ENCODE peak calls at places on chromosomes 5 and 9, in eight cellular contexts. One of them, this sample, is unnamed. For H3K4me1, the result is how much of the 10 kb centered on the place peaks cover.

GRCh38 chr9:23820731-23821399 is 5.2 kb downstream of the ELAVL2 start:
- DNase-seq in CD4-positive, alpha-beta memory T cell: no peak
- DNase-seq in CD8-positive, alpha-beta T cell: no peak
- DNase-seq in adrenal gland: no peak
- DNase-seq in neuronal stem cell: no peak
- DNase-seq in SK-N-SH: peak
- DNase-seq in esophagus squamous epithelium: no peak
- DNase-seq in A549: no peak
- DNase-seq in this sample: no peak

GRCh38 chr5:178784391-178784790 is 53.9 kb upstream of the ZNF354A start:
- DNase-seq in SK-N-SH: no peak
- DNase-seq in CD4-positive, alpha-beta memory T cell: no peak
- DNase-seq in CD8-positive, alpha-beta T cell: no peak
- DNase-seq in A549: no peak
- DNase-seq in neuronal stem cell: no peak
- DNase-seq in adrenal gland: no peak
- DNase-seq in esophagus squamous epithelium: no peak
- DNase-seq in this sample: no peak

GRCh38 chr5:10705736-10706135 is 55.3 kb downstream of the DAP start:
- DNase-seq in neuronal stem cell: no peak
- DNase-seq in CD8-positive, alpha-beta T cell: no peak
- DNase-seq in CD4-positive, alpha-beta memory T cell: no peak
- DNase-seq in A549: no peak
- DNase-seq in esophagus squamous epithelium: no peak
- DNase-seq in adrenal gland: no peak
- DNase-seq in SK-N-SH: no peak
- DNase-seq in this sample: no peak

GRCh38 chr5:157918811-157919742 is 60.1 kb upstream of the CLINT1 start:
- DNase-seq in adrenal gland: no peak
- DNase-seq in CD4-positive, alpha-beta memory T cell: peak
- DNase-seq in esophagus squamous epithelium: no peak
- DNase-seq in CD8-positive, alpha-beta T cell: peak
- DNase-seq in SK-N-SH: no peak
- DNase-seq in A549: no peak
- DNase-seq in neuronal stem cell: no peak
- DNase-seq in this sample: no peak

GRCh38 chr9:114883709-114884108 is 46.7 kb downstream of the TNFSF8 start:
- DNase-seq in CD8-positive, alpha-beta T cell: no peak
- DNase-seq in SK-N-SH: no peak
- DNase-seq in A549: no peak
- DNase-seq in adrenal gland: no peak
- DNase-seq in CD4-positive, alpha-beta memory T cell: no peak
- DNase-seq in esophagus squamous epithelium: no peak
- DNase-seq in neuronal stem cell: no peak
- DNase-seq in this sample: no peak

GRCh38 chr5:56456002-56456401 is 222.9 kb upstream of the ANKRD55 start:
- DNase-seq in SK-N-SH: no peak
- DNase-seq in neuronal stem cell: no peak
- DNase-seq in esophagus squamous epithelium: no peak
- DNase-seq in CD8-positive, alpha-beta T cell: no peak
- DNase-seq in adrenal gland: no peak
- DNase-seq in A549: no peak
- DNase-seq in CD4-positive, alpha-beta memory T cell: no peak
- DNase-seq in this sample: no peak

GRCh38 chr9:70411930-70412677 is 2.4 kb downstream of the KLF9 start:
- DNase-seq in esophagus squamous epithelium: peak
- DNase-seq in A549: no peak
- DNase-seq in CD4-positive, alpha-beta memory T cell: peak
- DNase-seq in neuronal stem cell: no peak
- DNase-seq in adrenal gland: peak
- DNase-seq in SK-N-SH: peak
- DNase-seq in CD8-positive, alpha-beta T cell: peak
- DNase-seq in this sample: peak

GRCh38 chr5:157473383-157474370 is 13.7 kb downstream of the NIPAL4 start:
- DNase-seq in CD4-positive, alpha-beta memory T cell: no peak
- DNase-seq in esophagus squamous epithelium: no peak
- DNase-seq in adrenal gland: no peak
- DNase-seq in neuronal stem cell: no peak
- DNase-seq in A549: no peak
- DNase-seq in SK-N-SH: no peak
- DNase-seq in CD8-positive, alpha-beta T cell: no peak
- DNase-seq in this sample: no peak

GRCh38 chr5:98927988-98928801 is 612 bp downstream of the CHD1 start:
- DNase-seq in CD8-positive, alpha-beta T cell: peak
- DNase-seq in CD4-positive, alpha-beta memory T cell: no peak
- DNase-seq in esophagus squamous epithelium: peak
- DNase-seq in adrenal gland: peak
- DNase-seq in neuronal stem cell: peak
- DNase-seq in SK-N-SH: peak
- DNase-seq in A549: peak
- DNase-seq in this sample: peak

GRCh38 chr9:70746760-70747159 is 332.3 kb upstream of the KLF9 start:
- DNase-seq in CD4-positive, alpha-beta memory T cell: no peak
- DNase-seq in esophagus squamous epithelium: no peak
- DNase-seq in SK-N-SH: no peak
- DNase-seq in neuronal stem cell: no peak
- DNase-seq in A549: no peak
- DNase-seq in CD8-positive, alpha-beta T cell: no peak
- DNase-seq in adrenal gland: no peak
- DNase-seq in this sample: no peak

GRCh38 chr9:117737721-117738226 is 33.6 kb downstream of the TLR4 start:
- DNase-seq in A549: no peak
- DNase-seq in adrenal gland: peak
- DNase-seq in neuronal stem cell: no peak
- DNase-seq in CD8-positive, alpha-beta T cell: no peak
- DNase-seq in esophagus squamous epithelium: no peak
- DNase-seq in CD4-positive, alpha-beta memory T cell: no peak
- DNase-seq in SK-N-SH: no peak
- DNase-seq in this sample: no peak

GRCh38 chr9:121326130-121326838 is 43.8 kb downstream of the STOM start:
- DNase-seq in CD4-positive, alpha-beta memory T cell: no peak
- DNase-seq in esophagus squamous epithelium: no peak
- DNase-seq in A549: no peak
- DNase-seq in CD8-positive, alpha-beta T cell: no peak
- DNase-seq in neuronal stem cell: peak
- DNase-seq in SK-N-SH: no peak
- DNase-seq in adrenal gland: peak
- DNase-seq in this sample: no peak

GRCh38 chr9:95268681-95269080 is 48.8 kb downstream of the FANCC start:
- DNase-seq in SK-N-SH: peak
- DNase-seq in CD8-positive, alpha-beta T cell: no peak
- DNase-seq in esophagus squamous epithelium: no peak
- DNase-seq in neuronal stem cell: no peak
- DNase-seq in A549: peak
- DNase-seq in CD4-positive, alpha-beta memory T cell: no peak
- DNase-seq in adrenal gland: peak
- DNase-seq in this sample: no peak

GRCh38 chr5:102638912-102639652 is 116.0 kb upstream of the PAM start:
- DNase-seq in neuronal stem cell: no peak
- DNase-seq in A549: no peak
- DNase-seq in SK-N-SH: no peak
- DNase-seq in adrenal gland: no peak
- DNase-seq in CD8-positive, alpha-beta T cell: no peak
- DNase-seq in CD4-positive, alpha-beta memory T cell: no peak
- DNase-seq in esophagus squamous epithelium: no peak
- DNase-seq in this sample: no peak

GRCh38 chr5:132233081-132233480 is 5.4 kb upstream of the P4HA2 start:
- DNase-seq in CD8-positive, alpha-beta T cell: no peak
- DNase-seq in A549: no peak
- DNase-seq in CD4-positive, alpha-beta memory T cell: no peak
- DNase-seq in neuronal stem cell: no peak
- DNase-seq in adrenal gland: peak
- DNase-seq in esophagus squamous epithelium: no peak
- DNase-seq in SK-N-SH: no peak
- DNase-seq in this sample: no peak

GRCh38 chr9:3880851-3881250 is 355.1 kb upstream of the RFX3 start:
- DNase-seq in CD4-positive, alpha-beta memory T cell: no peak
- DNase-seq in SK-N-SH: no peak
- DNase-seq in esophagus squamous epithelium: no peak
- DNase-seq in CD8-positive, alpha-beta T cell: no peak
- DNase-seq in neuronal stem cell: no peak
- DNase-seq in A549: no peak
- DNase-seq in adrenal gland: no peak
- DNase-seq in this sample: no peak

GRCh38 chr9:81424431-81424830 is 264.9 kb downstream of the TLE1 start:
- DNase-seq in SK-N-SH: no peak
- DNase-seq in adrenal gland: no peak
- DNase-seq in esophagus squamous epithelium: no peak
- DNase-seq in CD4-positive, alpha-beta memory T cell: no peak
- DNase-seq in A549: no peak
- DNase-seq in neuronal stem cell: no peak
- DNase-seq in CD8-positive, alpha-beta T cell: no peak
- DNase-seq in this sample: no peak

GRCh38 chr5:27682600-27682999 is 644.2 kb upstream of the CDH9 start:
- DNase-seq in neuronal stem cell: no peak
- DNase-seq in A549: no peak
- DNase-seq in SK-N-SH: no peak
- DNase-seq in CD4-positive, alpha-beta memory T cell: no peak
- DNase-seq in CD8-positive, alpha-beta T cell: no peak
- DNase-seq in esophagus squamous epithelium: no peak
- DNase-seq in adrenal gland: no peak
- DNase-seq in this sample: no peak

GRCh38 chr9:135088979-135089847 is 1.7 kb downstream of the OLFM1 start:
- DNase-seq in neuronal stem cell: no peak
- DNase-seq in A549: no peak
- DNase-seq in SK-N-SH: no peak
- DNase-seq in esophagus squamous epithelium: no peak
- DNase-seq in CD4-positive, alpha-beta memory T cell: no peak
- DNase-seq in adrenal gland: no peak
- DNase-seq in CD8-positive, alpha-beta T cell: no peak
- DNase-seq in this sample: no peak

GRCh38 chr5:139141841-139142240 is 56.3 kb downstream of the SIL1 start:
- DNase-seq in esophagus squamous epithelium: no peak
- DNase-seq in CD8-positive, alpha-beta T cell: no peak
- DNase-seq in A549: no peak
- DNase-seq in CD4-positive, alpha-beta memory T cell: no peak
- DNase-seq in SK-N-SH: no peak
- DNase-seq in neuronal stem cell: no peak
- DNase-seq in adrenal gland: peak
- DNase-seq in this sample: no peak
- H3K27ac ChIP-seq in esophagus squamous epithelium: peak
- H3K27ac ChIP-seq in CD8-positive, alpha-beta T cell: no peak
- H3K27ac ChIP-seq in A549: no peak
- H3K27ac ChIP-seq in CD4-positive, alpha-beta memory T cell: no peak
- H3K27ac ChIP-seq in SK-N-SH: no peak
- H3K27ac ChIP-seq in neuronal stem cell: no peak
- H3K27ac ChIP-seq in adrenal gland: peak
- H3K27ac ChIP-seq in this sample: no peak

DNA sequence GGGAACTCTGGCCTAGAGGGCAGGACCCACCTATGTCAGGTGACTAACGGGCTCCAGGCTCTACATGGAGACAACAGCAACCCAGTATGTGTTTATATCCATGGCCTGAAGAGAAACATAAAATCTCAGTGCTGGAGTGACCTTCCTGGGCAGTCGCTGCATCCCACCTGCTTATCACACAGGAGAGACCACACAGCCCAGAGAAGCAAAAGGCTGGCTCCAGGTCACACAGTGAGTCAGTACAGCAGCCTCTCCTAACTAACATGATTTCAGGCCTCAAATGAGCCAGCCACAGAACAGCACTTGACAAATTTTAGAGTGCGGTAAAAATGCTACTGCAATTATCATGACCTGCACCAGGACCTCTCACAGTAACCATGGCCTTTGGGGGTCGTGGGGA is 54.0 kb upstream of the TGFBR1 start:
- DNase-seq in esophagus squamous epithelium: no peak
- DNase-seq in CD4-positive, alpha-beta memory T cell: no peak
- DNase-seq in adrenal gland: no peak
- DNase-seq in SK-N-SH: no peak
- DNase-seq in CD8-positive, alpha-beta T cell: no peak
- DNase-seq in A549: no peak
- DNase-seq in neuronal stem cell: no peak
- DNase-seq in this sample: no peak
- H3K4me1 ChIP-seq in esophagus squamous epithelium: under half
- H3K4me1 ChIP-seq in CD4-positive, alpha-beta memory T cell: under half
- H3K4me1 ChIP-seq in adrenal gland: under half
- H3K4me1 ChIP-seq in SK-N-SH: under half
- H3K4me1 ChIP-seq in CD8-positive, alpha-beta T cell: under half
- H3K4me1 ChIP-seq in A549: under half
- H3K4me1 ChIP-seq in neuronal stem cell: under half
- H3K4me1 ChIP-seq in this sample: half or more

GRCh38 chr9:96491880-96492525 is 42.0 kb downstream of the HABP4 start:
- DNase-seq in SK-N-SH: no peak
- DNase-seq in esophagus squamous epithelium: no peak
- DNase-seq in neuronal stem cell: no peak
- DNase-seq in adrenal gland: no peak
- DNase-seq in CD4-positive, alpha-beta memory T cell: no peak
- DNase-seq in CD8-positive, alpha-beta T cell: no peak
- DNase-seq in A549: no peak
- DNase-seq in this sample: no peak

GRCh38 chr9:96487949-96488348 is 38.0 kb downstream of the HABP4 start:
- DNase-seq in adrenal gland: no peak
- DNase-seq in esophagus squamous epithelium: no peak
- DNase-seq in SK-N-SH: no peak
- DNase-seq in CD4-positive, alpha-beta memory T cell: no peak
- DNase-seq in A549: no peak
- DNase-seq in neuronal stem cell: no peak
- DNase-seq in CD8-positive, alpha-beta T cell: no peak
- DNase-seq in this sample: no peak

GRCh38 chr9:96490534-96491078 is 40.6 kb downstream of the HABP4 start:
- DNase-seq in adrenal gland: no peak
- DNase-seq in esophagus squamous epithelium: no peak
- DNase-seq in A549: no peak
- DNase-seq in CD8-positive, alpha-beta T cell: no peak
- DNase-seq in neuronal stem cell: no peak
- DNase-seq in CD4-positive, alpha-beta memory T cell: no peak
- DNase-seq in SK-N-SH: no peak
- DNase-seq in this sample: no peak

GRCh38 chr9:96491079-96491879 is 41.3 kb downstream of the HABP4 start:
- DNase-seq in neuronal stem cell: no peak
- DNase-seq in CD8-positive, alpha-beta T cell: no peak
- DNase-seq in CD4-positive, alpha-beta memory T cell: peak
- DNase-seq in A549: no peak
- DNase-seq in adrenal gland: peak
- DNase-seq in esophagus squamous epithelium: no peak
- DNase-seq in SK-N-SH: no peak
- DNase-seq in this sample: no peak

DNA sequence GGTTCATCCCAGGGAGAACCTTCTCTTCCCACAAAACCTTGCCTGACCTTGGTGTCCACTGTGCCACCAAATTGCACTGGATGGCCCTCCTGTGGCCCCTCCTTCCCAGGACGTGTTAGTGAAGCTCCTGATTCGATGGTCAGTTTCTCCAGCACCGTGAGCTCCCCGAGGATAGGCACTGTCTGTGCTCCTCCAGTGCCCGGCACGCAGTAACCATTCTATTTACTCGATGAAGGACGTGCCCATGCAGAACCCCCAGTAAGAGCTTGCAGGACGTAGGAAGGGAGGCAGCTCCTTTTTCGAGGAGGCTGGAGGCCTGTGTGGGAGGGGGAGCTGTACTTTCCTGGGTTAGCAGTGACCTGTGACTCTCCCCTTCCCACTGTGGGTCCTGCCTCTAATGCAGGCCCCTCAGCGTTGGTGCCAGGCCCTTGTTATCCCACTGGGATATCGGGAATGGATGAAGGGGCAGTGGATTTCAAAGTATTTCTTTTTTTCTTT is 39.6 kb downstream of the HABP4 start:
- DNase-seq in A549: no peak
- DNase-seq in neuronal stem cell: no peak
- DNase-seq in esophagus squamous epithelium: no peak
- DNase-seq in SK-N-SH: no peak
- DNase-seq in CD8-positive, alpha-beta T cell: no peak
- DNase-seq in adrenal gland: no peak
- DNase-seq in CD4-positive, alpha-beta memory T cell: no peak
- DNase-seq in this sample: no peak
- H3K4me3 ChIP-seq in A549: no peak
- H3K4me3 ChIP-seq in neuronal stem cell: no peak
- H3K4me3 ChIP-seq in esophagus squamous epithelium: no peak
- H3K4me3 ChIP-seq in SK-N-SH: no peak
- H3K4me3 ChIP-seq in CD8-positive, alpha-beta T cell: no peak
- H3K4me3 ChIP-seq in adrenal gland: no peak
- H3K4me3 ChIP-seq in CD4-positive, alpha-beta memory T cell: no peak
- H3K4me3 ChIP-seq in this sample: no peak

GRCh38 chr9:128383791-128384190 is 12.6 kb downstream of the URM1 start:
- DNase-seq in CD4-positive, alpha-beta memory T cell: no peak
- DNase-seq in esophagus squamous epithelium: no peak
- DNase-seq in adrenal gland: peak
- DNase-seq in neuronal stem cell: no peak
- DNase-seq in CD8-positive, alpha-beta T cell: no peak
- DNase-seq in A549: no peak
- DNase-seq in SK-N-SH: no peak
- DNase-seq in this sample: no peak
- H3K27ac ChIP-seq in CD4-positive, alpha-beta memory T cell: no peak
- H3K27ac ChIP-seq in esophagus squamous epithelium: no peak
- H3K27ac ChIP-seq in adrenal gland: no peak
- H3K27ac ChIP-seq in neuronal stem cell: no peak
- H3K27ac ChIP-seq in CD8-positive, alpha-beta T cell: no peak
- H3K27ac ChIP-seq in A549: no peak
- H3K27ac ChIP-seq in SK-N-SH: no peak
- H3K27ac ChIP-seq in this sample: no peak

This sample was measured in CD8-positive, alpha-beta memory T cell.